ENCODE peak calls at places on chromosomes 7 and 10, in nine cellular contexts. One of them, this sample, is unnamed.

GRCh38 chr7:43884209-43884608 is 14.9 kb upstream of the MRPS24 start:
- DNase-seq in ureter: no peak
- DNase-seq in body of pancreas: no peak
- DNase-seq in G401: no peak
- DNase-seq in stimulated activated CD8-positive, alpha-beta memory T cell treated with anti-CD3 and anti-CD28 coated beads, Interleukin-4, amount 100 ng/mL, for 1 hour: no peak
- DNase-seq in activated effector memory CD4-positive, alpha-beta T cell treated with Interleukin-2 at 50 U/mL for 16 hours: no peak
- DNase-seq in ecto neural progenitor cell: no peak
- DNase-seq in LoVo: no peak
- DNase-seq in Peyer's patch: no peak
- DNase-seq in this sample: no peak

GRCh38 chr7:143519411-143520131 is 41.9 kb downstream of the TAS2R41 start:
- DNase-seq in stimulated activated CD8-positive, alpha-beta memory T cell treated with anti-CD3 and anti-CD28 coated beads, Interleukin-4, amount 100 ng/mL, for 1 hour: no peak
- DNase-seq in Peyer's patch: no peak
- DNase-seq in ecto neural progenitor cell: no peak
- DNase-seq in G401: no peak
- DNase-seq in ureter: no peak
- DNase-seq in body of pancreas: peak
- DNase-seq in activated effector memory CD4-positive, alpha-beta T cell treated with Interleukin-2 at 50 U/mL for 16 hours: no peak
- DNase-seq in LoVo: peak
- DNase-seq in this sample: no peak

GRCh38 chr7:133310232-133310852 is 57.5 kb downstream of the EXOC4 start:
- DNase-seq in LoVo: no peak
- DNase-seq in ecto neural progenitor cell: no peak
- DNase-seq in G401: no peak
- DNase-seq in Peyer's patch: no peak
- DNase-seq in stimulated activated CD8-positive, alpha-beta memory T cell treated with anti-CD3 and anti-CD28 coated beads, Interleukin-4, amount 100 ng/mL, for 1 hour: no peak
- DNase-seq in ureter: no peak
- DNase-seq in activated effector memory CD4-positive, alpha-beta T cell treated with Interleukin-2 at 50 U/mL for 16 hours: no peak
- DNase-seq in body of pancreas: peak
- DNase-seq in this sample: no peak

GRCh38 chr7:43362652-43363428 is 220.1 kb upstream of the STK17A start:
- DNase-seq in ecto neural progenitor cell: no peak
- DNase-seq in stimulated activated CD8-positive, alpha-beta memory T cell treated with anti-CD3 and anti-CD28 coated beads, Interleukin-4, amount 100 ng/mL, for 1 hour: no peak
- DNase-seq in ureter: no peak
- DNase-seq in LoVo: peak
- DNase-seq in body of pancreas: peak
- DNase-seq in activated effector memory CD4-positive, alpha-beta T cell treated with Interleukin-2 at 50 U/mL for 16 hours: no peak
- DNase-seq in Peyer's patch: no peak
- DNase-seq in G401: peak
- DNase-seq in this sample: no peak

GRCh38 chr10:3624367-3624766 is 160.6 kb downstream of the KLF6 start:
- DNase-seq in ecto neural progenitor cell: no peak
- DNase-seq in body of pancreas: no peak
- DNase-seq in activated effector memory CD4-positive, alpha-beta T cell treated with Interleukin-2 at 50 U/mL for 16 hours: no peak
- DNase-seq in ureter: no peak
- DNase-seq in Peyer's patch: peak
- DNase-seq in G401: no peak
- DNase-seq in stimulated activated CD8-positive, alpha-beta memory T cell treated with anti-CD3 and anti-CD28 coated beads, Interleukin-4, amount 100 ng/mL, for 1 hour: no peak
- DNase-seq in LoVo: no peak
- DNase-seq in this sample: no peak

GRCh38 chr10:132526676-132527075 is 10.9 kb upstream of the INPP5A start:
- DNase-seq in body of pancreas: no peak
- DNase-seq in ecto neural progenitor cell: no peak
- DNase-seq in stimulated activated CD8-positive, alpha-beta memory T cell treated with anti-CD3 and anti-CD28 coated beads, Interleukin-4, amount 100 ng/mL, for 1 hour: no peak
- DNase-seq in ureter: no peak
- DNase-seq in activated effector memory CD4-positive, alpha-beta T cell treated with Interleukin-2 at 50 U/mL for 16 hours: no peak
- DNase-seq in G401: no peak
- DNase-seq in Peyer's patch: peak
- DNase-seq in LoVo: no peak
- DNase-seq in this sample: no peak

GRCh38 chr10:117783698-117784395 is 241.3 kb downstream of the EMX2 start:
- DNase-seq in body of pancreas: no peak
- DNase-seq in Peyer's patch: no peak
- DNase-seq in stimulated activated CD8-positive, alpha-beta memory T cell treated with anti-CD3 and anti-CD28 coated beads, Interleukin-4, amount 100 ng/mL, for 1 hour: no peak
- DNase-seq in ecto neural progenitor cell: no peak
- DNase-seq in activated effector memory CD4-positive, alpha-beta T cell treated with Interleukin-2 at 50 U/mL for 16 hours: no peak
- DNase-seq in LoVo: no peak
- DNase-seq in ureter: no peak
- DNase-seq in G401: no peak
- DNase-seq in this sample: no peak

GRCh38 chr10:123943307-123943706 is 51.7 kb upstream of the CPXM2 start:
- DNase-seq in Peyer's patch: no peak
- DNase-seq in ureter: no peak
- DNase-seq in LoVo: no peak
- DNase-seq in stimulated activated CD8-positive, alpha-beta memory T cell treated with anti-CD3 and anti-CD28 coated beads, Interleukin-4, amount 100 ng/mL, for 1 hour: no peak
- DNase-seq in ecto neural progenitor cell: no peak
- DNase-seq in G401: no peak
- DNase-seq in activated effector memory CD4-positive, alpha-beta T cell treated with Interleukin-2 at 50 U/mL for 16 hours: no peak
- DNase-seq in body of pancreas: no peak
- DNase-seq in this sample: no peak

GRCh38 chr10:99457808-99458207 is 27.4 kb upstream of the GOT1 start:
- DNase-seq in ureter: no peak
- DNase-seq in body of pancreas: no peak
- DNase-seq in ecto neural progenitor cell: no peak
- DNase-seq in G401: no peak
- DNase-seq in activated effector memory CD4-positive, alpha-beta T cell treated with Interleukin-2 at 50 U/mL for 16 hours: no peak
- DNase-seq in LoVo: no peak
- DNase-seq in stimulated activated CD8-positive, alpha-beta memory T cell treated with anti-CD3 and anti-CD28 coated beads, Interleukin-4, amount 100 ng/mL, for 1 hour: no peak
- DNase-seq in Peyer's patch: no peak
- DNase-seq in this sample: no peak

GRCh38 chr10:69316313-69317059 is 38.2 kb downstream of the HK1 start:
- DNase-seq in Peyer's patch: no peak
- DNase-seq in LoVo: no peak
- DNase-seq in body of pancreas: no peak
- DNase-seq in G401: no peak
- DNase-seq in ureter: no peak
- DNase-seq in ecto neural progenitor cell: no peak
- DNase-seq in stimulated activated CD8-positive, alpha-beta memory T cell treated with anti-CD3 and anti-CD28 coated beads, Interleukin-4, amount 100 ng/mL, for 1 hour: no peak
- DNase-seq in activated effector memory CD4-positive, alpha-beta T cell treated with Interleukin-2 at 50 U/mL for 16 hours: no peak
- DNase-seq in this sample: no peak

GRCh38 chr7:93327006-93327633 is 95.0 kb downstream of the VPS50 start:
- DNase-seq in body of pancreas: no peak
- DNase-seq in activated effector memory CD4-positive, alpha-beta T cell treated with Interleukin-2 at 50 U/mL for 16 hours: no peak
- DNase-seq in ureter: no peak
- DNase-seq in LoVo: peak
- DNase-seq in Peyer's patch: no peak
- DNase-seq in ecto neural progenitor cell: no peak
- DNase-seq in G401: no peak
- DNase-seq in stimulated activated CD8-positive, alpha-beta memory T cell treated with anti-CD3 and anti-CD28 coated beads, Interleukin-4, amount 100 ng/mL, for 1 hour: no peak
- DNase-seq in this sample: no peak

GRCh38 chr7:44590910-44591309 is 8.9 kb upstream of the TMED4 start:
- DNase-seq in G401: no peak
- DNase-seq in LoVo: no peak
- DNase-seq in ecto neural progenitor cell: no peak
- DNase-seq in ureter: no peak
- DNase-seq in Peyer's patch: no peak
- DNase-seq in stimulated activated CD8-positive, alpha-beta memory T cell treated with anti-CD3 and anti-CD28 coated beads, Interleukin-4, amount 100 ng/mL, for 1 hour: no peak
- DNase-seq in activated effector memory CD4-positive, alpha-beta T cell treated with Interleukin-2 at 50 U/mL for 16 hours: no peak
- DNase-seq in body of pancreas: no peak
- DNase-seq in this sample: no peak

GRCh38 chr10:73641272-73642060 is at the start of gene MYOZ1:
- DNase-seq in ecto neural progenitor cell: no peak
- DNase-seq in stimulated activated CD8-positive, alpha-beta memory T cell treated with anti-CD3 and anti-CD28 coated beads, Interleukin-4, amount 100 ng/mL, for 1 hour: no peak
- DNase-seq in LoVo: no peak
- DNase-seq in Peyer's patch: no peak
- DNase-seq in body of pancreas: no peak
- DNase-seq in ureter: no peak
- DNase-seq in G401: no peak
- DNase-seq in activated effector memory CD4-positive, alpha-beta T cell treated with Interleukin-2 at 50 U/mL for 16 hours: no peak
- DNase-seq in this sample: no peak

GRCh38 chr7:77537595-77538185 is 595 bp downstream of the PTPN12 start:
- DNase-seq in activated effector memory CD4-positive, alpha-beta T cell treated with Interleukin-2 at 50 U/mL for 16 hours: peak
- DNase-seq in ecto neural progenitor cell: peak
- DNase-seq in Peyer's patch: peak
- DNase-seq in ureter: peak
- DNase-seq in LoVo: peak
- DNase-seq in stimulated activated CD8-positive, alpha-beta memory T cell treated with anti-CD3 and anti-CD28 coated beads, Interleukin-4, amount 100 ng/mL, for 1 hour: no peak
- DNase-seq in body of pancreas: peak
- DNase-seq in G401: peak
- DNase-seq in this sample: peak

GRCh38 chr7:149855368-149856305 is 17.5 kb downstream of the ZNF862 start:
- DNase-seq in activated effector memory CD4-positive, alpha-beta T cell treated with Interleukin-2 at 50 U/mL for 16 hours: no peak
- DNase-seq in ecto neural progenitor cell: no peak
- DNase-seq in stimulated activated CD8-positive, alpha-beta memory T cell treated with anti-CD3 and anti-CD28 coated beads, Interleukin-4, amount 100 ng/mL, for 1 hour: no peak
- DNase-seq in body of pancreas: no peak
- DNase-seq in ureter: no peak
- DNase-seq in G401: peak
- DNase-seq in Peyer's patch: no peak
- DNase-seq in LoVo: peak
- DNase-seq in this sample: no peak

GRCh38 chr7:32879460-32879859 is 12.1 kb downstream of the KBTBD2 start:
- DNase-seq in ureter: no peak
- DNase-seq in LoVo: no peak
- DNase-seq in body of pancreas: no peak
- DNase-seq in activated effector memory CD4-positive, alpha-beta T cell treated with Interleukin-2 at 50 U/mL for 16 hours: no peak
- DNase-seq in ecto neural progenitor cell: no peak
- DNase-seq in Peyer's patch: no peak
- DNase-seq in stimulated activated CD8-positive, alpha-beta memory T cell treated with anti-CD3 and anti-CD28 coated beads, Interleukin-4, amount 100 ng/mL, for 1 hour: no peak
- DNase-seq in G401: peak
- DNase-seq in this sample: no peak

GRCh38 chr10:29811751-29812427 is 177.1 kb upstream of the SVIL start:
- DNase-seq in stimulated activated CD8-positive, alpha-beta memory T cell treated with anti-CD3 and anti-CD28 coated beads, Interleukin-4, amount 100 ng/mL, for 1 hour: no peak
- DNase-seq in G401: peak
- DNase-seq in ureter: peak
- DNase-seq in body of pancreas: peak
- DNase-seq in activated effector memory CD4-positive, alpha-beta T cell treated with Interleukin-2 at 50 U/mL for 16 hours: no peak
- DNase-seq in LoVo: peak
- DNase-seq in Peyer's patch: no peak
- DNase-seq in ecto neural progenitor cell: no peak
- DNase-seq in this sample: peak

GRCh38 chr10:110446954-110447608 is 50.6 kb upstream of the DUSP5 start:
- DNase-seq in ecto neural progenitor cell: peak
- DNase-seq in G401: peak
- DNase-seq in body of pancreas: peak
- DNase-seq in stimulated activated CD8-positive, alpha-beta memory T cell treated with anti-CD3 and anti-CD28 coated beads, Interleukin-4, amount 100 ng/mL, for 1 hour: no peak
- DNase-seq in LoVo: no peak
- DNase-seq in Peyer's patch: peak
- DNase-seq in ureter: no peak
- DNase-seq in activated effector memory CD4-positive, alpha-beta T cell treated with Interleukin-2 at 50 U/mL for 16 hours: no peak
- DNase-seq in this sample: no peak

GRCh38 chr10:12191715-12192114 is 4.0 kb downstream of the NUDT5 start:
- DNase-seq in LoVo: no peak
- DNase-seq in Peyer's patch: no peak
- DNase-seq in activated effector memory CD4-positive, alpha-beta T cell treated with Interleukin-2 at 50 U/mL for 16 hours: no peak
- DNase-seq in ureter: no peak
- DNase-seq in G401: no peak
- DNase-seq in stimulated activated CD8-positive, alpha-beta memory T cell treated with anti-CD3 and anti-CD28 coated beads, Interleukin-4, amount 100 ng/mL, for 1 hour: no peak
- DNase-seq in ecto neural progenitor cell: no peak
- DNase-seq in body of pancreas: no peak
- DNase-seq in this sample: no peak

GRCh38 chr7:47400001-47400400 is 181.9 kb downstream of the TNS3 start:
- DNase-seq in Peyer's patch: peak
- DNase-seq in LoVo: no peak
- DNase-seq in stimulated activated CD8-positive, alpha-beta memory T cell treated with anti-CD3 and anti-CD28 coated beads, Interleukin-4, amount 100 ng/mL, for 1 hour: no peak
- DNase-seq in activated effector memory CD4-positive, alpha-beta T cell treated with Interleukin-2 at 50 U/mL for 16 hours: no peak
- DNase-seq in ureter: no peak
- DNase-seq in G401: no peak
- DNase-seq in body of pancreas: no peak
- DNase-seq in ecto neural progenitor cell: no peak
- DNase-seq in this sample: no peak

GRCh38 chr7:93646538-93646937 is 72.0 kb upstream of the CALCR start:
- DNase-seq in ecto neural progenitor cell: no peak
- DNase-seq in Peyer's patch: no peak
- DNase-seq in activated effector memory CD4-positive, alpha-beta T cell treated with Interleukin-2 at 50 U/mL for 16 hours: no peak
- DNase-seq in LoVo: no peak
- DNase-seq in body of pancreas: no peak
- DNase-seq in G401: no peak
- DNase-seq in stimulated activated CD8-positive, alpha-beta memory T cell treated with anti-CD3 and anti-CD28 coated beads, Interleukin-4, amount 100 ng/mL, for 1 hour: no peak
- DNase-seq in ureter: no peak
- DNase-seq in this sample: no peak

GRCh38 chr10:34217524-34217923 is 597.6 kb downstream of the PARD3 start:
- DNase-seq in stimulated activated CD8-positive, alpha-beta memory T cell treated with anti-CD3 and anti-CD28 coated beads, Interleukin-4, amount 100 ng/mL, for 1 hour: no peak
- DNase-seq in ecto neural progenitor cell: no peak
- DNase-seq in activated effector memory CD4-positive, alpha-beta T cell treated with Interleukin-2 at 50 U/mL for 16 hours: no peak
- DNase-seq in ureter: no peak
- DNase-seq in G401: no peak
- DNase-seq in Peyer's patch: no peak
- DNase-seq in body of pancreas: no peak
- DNase-seq in LoVo: no peak
- DNase-seq in this sample: no peak

GRCh38 chr7:65820287-65820950 is 52.5 kb upstream of the VKORC1L1 start:
- DNase-seq in body of pancreas: no peak
- DNase-seq in LoVo: no peak
- DNase-seq in ureter: no peak
- DNase-seq in stimulated activated CD8-positive, alpha-beta memory T cell treated with anti-CD3 and anti-CD28 coated beads, Interleukin-4, amount 100 ng/mL, for 1 hour: no peak
- DNase-seq in activated effector memory CD4-positive, alpha-beta T cell treated with Interleukin-2 at 50 U/mL for 16 hours: no peak
- DNase-seq in ecto neural progenitor cell: no peak
- DNase-seq in G401: no peak
- DNase-seq in Peyer's patch: no peak
- DNase-seq in this sample: no peak

GRCh38 chr10:132522521-132523411 is 14.8 kb upstream of the INPP5A start:
- DNase-seq in ureter: peak
- DNase-seq in body of pancreas: no peak
- DNase-seq in activated effector memory CD4-positive, alpha-beta T cell treated with Interleukin-2 at 50 U/mL for 16 hours: no peak
- DNase-seq in stimulated activated CD8-positive, alpha-beta memory T cell treated with anti-CD3 and anti-CD28 coated beads, Interleukin-4, amount 100 ng/mL, for 1 hour: no peak
- DNase-seq in G401: no peak
- DNase-seq in ecto neural progenitor cell: no peak
- DNase-seq in LoVo: no peak
- DNase-seq in Peyer's patch: peak
- DNase-seq in this sample: no peak

GRCh38 chr7:24819916-24820689 is 62.8 kb upstream of the GSDME start:
- DNase-seq in ecto neural progenitor cell: peak
- DNase-seq in LoVo: peak
- DNase-seq in G401: peak
- DNase-seq in ureter: peak
- DNase-seq in activated effector memory CD4-positive, alpha-beta T cell treated with Interleukin-2 at 50 U/mL for 16 hours: peak
- DNase-seq in body of pancreas: peak
- DNase-seq in Peyer's patch: peak
- DNase-seq in stimulated activated CD8-positive, alpha-beta memory T cell treated with anti-CD3 and anti-CD28 coated beads, Interleukin-4, amount 100 ng/mL, for 1 hour: peak
- DNase-seq in this sample: peak

GRCh38 chr7:135716677-135717238 is 11.2 kb downstream of the SLC13A4 start:
- DNase-seq in stimulated activated CD8-positive, alpha-beta memory T cell treated with anti-CD3 and anti-CD28 coated beads, Interleukin-4, amount 100 ng/mL, for 1 hour: no peak
- DNase-seq in ecto neural progenitor cell: no peak
- DNase-seq in body of pancreas: no peak
- DNase-seq in G401: peak
- DNase-seq in activated effector memory CD4-positive, alpha-beta T cell treated with Interleukin-2 at 50 U/mL for 16 hours: no peak
- DNase-seq in LoVo: peak
- DNase-seq in ureter: no peak
- DNase-seq in Peyer's patch: no peak
- DNase-seq in this sample: no peak

GRCh38 chr10:48509061-48509772 is 95.7 kb downstream of the ARHGAP22 start:
- DNase-seq in activated effector memory CD4-positive, alpha-beta T cell treated with Interleukin-2 at 50 U/mL for 16 hours: no peak
- DNase-seq in ureter: no peak
- DNase-seq in Peyer's patch: no peak
- DNase-seq in stimulated activated CD8-positive, alpha-beta memory T cell treated with anti-CD3 and anti-CD28 coated beads, Interleukin-4, amount 100 ng/mL, for 1 hour: no peak
- DNase-seq in G401: no peak
- DNase-seq in ecto neural progenitor cell: peak
- DNase-seq in LoVo: no peak
- DNase-seq in body of pancreas: no peak
- DNase-seq in this sample: no peak

GRCh38 chr7:12031638-12032037 is 179.5 kb upstream of the TMEM106B start:
- DNase-seq in stimulated activated CD8-positive, alpha-beta memory T cell treated with anti-CD3 and anti-CD28 coated beads, Interleukin-4, amount 100 ng/mL, for 1 hour: no peak
- DNase-seq in body of pancreas: no peak
- DNase-seq in Peyer's patch: no peak
- DNase-seq in ureter: no peak
- DNase-seq in activated effector memory CD4-positive, alpha-beta T cell treated with Interleukin-2 at 50 U/mL for 16 hours: no peak
- DNase-seq in G401: no peak
- DNase-seq in ecto neural progenitor cell: no peak
- DNase-seq in LoVo: peak
- DNase-seq in this sample: no peak